ENCODE peak calls at places on chromosomes 12 and 14, in six cellular contexts. E, L, O, M, F and Y are unnamed samples.

GRCh38 chr12:118737985-118738540 is 243.3 kb upstream of the SRRM4 start:
- DNase-seq in E (no peak), L (no peak), O (no peak), M (no peak), F (no peak), Y (no peak)

GRCh38 chr12:12899530-12900380 is 8.4 kb downstream of the GPRC5A start:
- DNase-seq in E (peak), L (no peak), O (no peak), M (no peak), F (peak), Y (no peak)

GRCh38 chr12:95548539-95549391 is 2.5 kb downstream of the USP44 start:
- DNase-seq in E (no peak), L (peak), O (peak), M (peak), F (no peak), Y (no peak)

GRCh38 chr14:65824285-65824977 is 411.9 kb downstream of the FUT8 start:
- DNase-seq in E (peak), L (peak), O (no peak), M (no peak), F (peak), Y (peak)

GRCh38 chr12:93099777-93100176 is 170.7 kb upstream of the EEA1 start:
- DNase-seq in E (no peak), L (no peak), O (no peak), M (no peak), F (no peak), Y (no peak)

GRCh38 chr12:18165422-18165871 is 75.5 kb upstream of the RERGL start:
- DNase-seq in E (no peak), L (no peak), O (no peak), M (no peak), F (no peak), Y (peak)

GRCh38 chr12:52033506-52034258 is 17.6 kb upstream of the NR4A1 start:
- DNase-seq in E (no peak), L (no peak), O (no peak), M (no peak), F (no peak), Y (no peak)

GRCh38 chr12:64392221-64392620 is 1.7 kb upstream of the C12orf56 start:
- DNase-seq in E (no peak), L (peak), O (no peak), M (no peak), F (no peak), Y (no peak)

GRCh38 chr12:51362307-51362706 is 15.8 kb upstream of the CELA1 start:
- DNase-seq in E (no peak), L (no peak), O (no peak), M (no peak), F (no peak), Y (no peak)

GRCh38 chr12:52139579-52140062 is 52.2 kb downstream of the KRT80 start:
- DNase-seq in E (no peak), L (peak), O (no peak), M (no peak), F (no peak), Y (no peak)

GRCh38 chr14:95614335-95614734 is 71.9 kb upstream of the TCL1B start:
- DNase-seq in E (no peak), L (no peak), O (no peak), M (no peak), F (no peak), Y (no peak)

GRCh38 chr12:55724226-55724939 is 4.2 kb downstream of the RDH5 start:
- DNase-seq in E (no peak), L (peak), O (peak), M (peak), F (no peak), Y (no peak)

GRCh38 chr14:94123296-94123695 is 6.1 kb downstream of the IFI27L2 start:
- DNase-seq in E (no peak), L (no peak), O (no peak), M (no peak), F (no peak), Y (no peak)

GRCh38 chr12:64681200-64682052 is 71.1 kb downstream of the RASSF3 start:
- DNase-seq in E (no peak), L (no peak), O (no peak), M (no peak), F (no peak), Y (no peak)

GRCh38 chr14:81337073-81337472 is 63.1 kb downstream of the STON2 start:
- DNase-seq in E (no peak), L (no peak), O (no peak), M (no peak), F (no peak), Y (no peak)

GRCh38 chr12:118307069-118307954 is 65.4 kb downstream of the TAOK3 start:
- DNase-seq in E (peak), L (no peak), O (no peak), M (no peak), F (peak), Y (no peak)

GRCh38 chr14:89481167-89481566 is 64.1 kb upstream of the FOXN3 start:
- DNase-seq in E (no peak), L (no peak), O (no peak), M (no peak), F (no peak), Y (no peak)

GRCh38 chr14:28742171-28742846 is 24.3 kb upstream of the FOXG1 start:
- DNase-seq in E (no peak), L (no peak), O (no peak), M (no peak), F (no peak), Y (no peak)